ENCODE peak calls at places on chromosomes 5 and 9, in six cellular contexts. One of them, this sample, is unnamed.

GRCh38 chr5:43036409-43036808 is 3.7 kb downstream of the ANXA2R start:
- DNase-seq in body of pancreas: no peak
- DNase-seq in uterus: no peak
- DNase-seq in esophagus muscularis mucosa: no peak
- DNase-seq in H1: no peak
- DNase-seq in A549: no peak
- DNase-seq in this sample: peak

GRCh38 chr9:130024597-130024994 is 18.4 kb downstream of the FNBP1 start:
- DNase-seq in body of pancreas: no peak
- DNase-seq in uterus: no peak
- DNase-seq in esophagus muscularis mucosa: no peak
- DNase-seq in H1: no peak
- DNase-seq in A549: peak
- DNase-seq in this sample: no peak

GRCh38 chr5:59693492-59693891 is 200.0 kb downstream of the PDE4D start:
- DNase-seq in body of pancreas: no peak
- DNase-seq in uterus: no peak
- DNase-seq in esophagus muscularis mucosa: no peak
- DNase-seq in H1: no peak
- DNase-seq in A549: no peak
- DNase-seq in this sample: no peak

GRCh38 chr5:28066856-28067255 is 1028.5 kb upstream of the CDH9 start:
- DNase-seq in body of pancreas: no peak
- DNase-seq in uterus: no peak
- DNase-seq in esophagus muscularis mucosa: no peak
- DNase-seq in H1: no peak
- DNase-seq in A549: no peak
- DNase-seq in this sample: no peak

GRCh38 chr9:82722556-82722955 is 340.4 kb downstream of the RASEF start:
- DNase-seq in body of pancreas: no peak
- DNase-seq in uterus: no peak
- DNase-seq in esophagus muscularis mucosa: no peak
- DNase-seq in H1: no peak
- DNase-seq in A549: no peak
- DNase-seq in this sample: no peak

GRCh38 chr5:142432369-142432863 is 107.6 kb upstream of the SPRY4 start:
- DNase-seq in body of pancreas: peak
- DNase-seq in uterus: no peak
- DNase-seq in esophagus muscularis mucosa: no peak
- DNase-seq in H1: no peak
- DNase-seq in A549: no peak
- DNase-seq in this sample: no peak

GRCh38 chr5:153159611-153160010 is 330.9 kb upstream of the GRIA1 start:
- DNase-seq in body of pancreas: no peak
- DNase-seq in uterus: no peak
- DNase-seq in esophagus muscularis mucosa: no peak
- DNase-seq in H1: no peak
- DNase-seq in A549: no peak
- DNase-seq in this sample: no peak

GRCh38 chr5:94968507-94969095 is 316.3 kb downstream of the MCTP1 start:
- DNase-seq in body of pancreas: peak
- DNase-seq in uterus: no peak
- DNase-seq in esophagus muscularis mucosa: no peak
- DNase-seq in H1: no peak
- DNase-seq in A549: peak
- DNase-seq in this sample: peak

GRCh38 chr9:16150938-16151650 is 598.3 kb downstream of the CCDC171 start:
- DNase-seq in body of pancreas: no peak
- DNase-seq in uterus: peak
- DNase-seq in esophagus muscularis mucosa: no peak
- DNase-seq in H1: no peak
- DNase-seq in A549: no peak
- DNase-seq in this sample: no peak

GRCh38 chr5:43573058-43573457 is 16.2 kb upstream of the PAIP1 start:
- DNase-seq in body of pancreas: no peak
- DNase-seq in uterus: no peak
- DNase-seq in esophagus muscularis mucosa: no peak
- DNase-seq in H1: no peak
- DNase-seq in A549: no peak
- DNase-seq in this sample: no peak

GRCh38 chr5:144230806-144231205 is 60.1 kb downstream of the KCTD16 start:
- DNase-seq in body of pancreas: peak
- DNase-seq in uterus: no peak
- DNase-seq in esophagus muscularis mucosa: no peak
- DNase-seq in H1: no peak
- DNase-seq in A549: peak
- DNase-seq in this sample: no peak

GRCh38 chr5:155753943-155754581 is 572.9 kb upstream of the SGCD start:
- DNase-seq in body of pancreas: no peak
- DNase-seq in uterus: no peak
- DNase-seq in esophagus muscularis mucosa: no peak
- DNase-seq in H1: no peak
- DNase-seq in A549: no peak
- DNase-seq in this sample: no peak

GRCh38 chr9:5191983-5192382 is 6.5 kb upstream of the INSL6 start:
- DNase-seq in body of pancreas: no peak
- DNase-seq in uterus: no peak
- DNase-seq in esophagus muscularis mucosa: no peak
- DNase-seq in H1: no peak
- DNase-seq in A549: no peak
- DNase-seq in this sample: peak

GRCh38 chr5:158531899-158532298 is 567.8 kb downstream of the EBF1 start:
- DNase-seq in body of pancreas: no peak
- DNase-seq in uterus: no peak
- DNase-seq in esophagus muscularis mucosa: no peak
- DNase-seq in H1: no peak
- DNase-seq in A549: no peak
- DNase-seq in this sample: no peak

GRCh38 chr5:59673438-59674058 is 220.0 kb downstream of the PDE4D start:
- DNase-seq in body of pancreas: no peak
- DNase-seq in uterus: no peak
- DNase-seq in esophagus muscularis mucosa: no peak
- DNase-seq in H1: no peak
- DNase-seq in A549: peak
- DNase-seq in this sample: peak

GRCh38 chr5:107370569-107370968 is 300.2 kb downstream of the EFNA5 start:
- DNase-seq in body of pancreas: no peak
- DNase-seq in uterus: no peak
- DNase-seq in esophagus muscularis mucosa: no peak
- DNase-seq in H1: no peak
- DNase-seq in A549: no peak
- DNase-seq in this sample: no peak

GRCh38 chr5:172274951-172275753 is 8.4 kb downstream of the UBTD2 start:
- DNase-seq in body of pancreas: no peak
- DNase-seq in uterus: no peak
- DNase-seq in esophagus muscularis mucosa: no peak
- DNase-seq in H1: no peak
- DNase-seq in A549: no peak
- DNase-seq in this sample: no peak

GRCh38 chr9:10250200-10250599 is 362.6 kb downstream of the PTPRD start:
- DNase-seq in body of pancreas: no peak
- DNase-seq in uterus: no peak
- DNase-seq in esophagus muscularis mucosa: no peak
- DNase-seq in H1: no peak
- DNase-seq in A549: no peak
- DNase-seq in this sample: peak

GRCh38 chr5:133606835-133607234 is 5.5 kb downstream of the FSTL4 start:
- DNase-seq in body of pancreas: no peak
- DNase-seq in uterus: no peak
- DNase-seq in esophagus muscularis mucosa: no peak
- DNase-seq in H1: no peak
- DNase-seq in A549: no peak
- DNase-seq in this sample: no peak

DNA sequence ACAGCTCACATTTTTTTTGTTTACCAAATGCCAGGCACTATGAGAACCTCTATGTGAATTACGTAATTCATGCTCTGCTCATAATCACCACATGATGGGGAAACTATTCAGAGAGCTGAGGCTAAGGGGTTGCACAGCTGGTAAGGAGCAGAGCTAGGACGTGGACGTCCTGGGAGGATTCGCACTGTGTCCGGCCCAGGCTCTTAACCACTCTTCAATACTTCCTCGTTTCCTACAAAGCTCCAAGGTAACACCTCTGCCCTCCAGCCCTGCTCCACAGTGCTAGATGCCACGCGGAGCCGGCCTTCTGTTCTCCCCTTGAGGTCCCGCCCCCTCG is 8.7 kb downstream of the PHF19 start:
- DNase-seq in body of pancreas: no peak
- DNase-seq in uterus: no peak
- DNase-seq in esophagus muscularis mucosa: no peak
- DNase-seq in H1: no peak
- DNase-seq in A549: no peak
- DNase-seq in this sample: no peak
- TF ChIP-seq POLR2A in body of pancreas: peak
- TF ChIP-seq POLR2A in uterus: peak
- TF ChIP-seq POLR2A in esophagus muscularis mucosa: peak
- TF ChIP-seq POLR2A in H1: peak
- TF ChIP-seq POLR2A in A549: peak
- TF ChIP-seq POLR2A in this sample: no peak

GRCh38 chr9:114336699-114337395 is 7.2 kb downstream of the ORM2 start:
- DNase-seq in body of pancreas: no peak
- DNase-seq in uterus: no peak
- DNase-seq in esophagus muscularis mucosa: no peak
- DNase-seq in H1: no peak
- DNase-seq in A549: no peak
- DNase-seq in this sample: no peak
- TF ChIP-seq POLR2A in body of pancreas: no peak
- TF ChIP-seq POLR2A in uterus: no peak
- TF ChIP-seq POLR2A in esophagus muscularis mucosa: no peak
- TF ChIP-seq POLR2A in H1: no peak
- TF ChIP-seq POLR2A in A549: no peak
- TF ChIP-seq POLR2A in this sample: no peak

GRCh38 chr5:119267958-119268386 is 87.8 kb upstream of the TNFAIP8 start:
- DNase-seq in body of pancreas: peak
- DNase-seq in uterus: peak
- DNase-seq in esophagus muscularis mucosa: peak
- DNase-seq in H1: peak
- DNase-seq in A549: peak
- DNase-seq in this sample: peak

GRCh38 chr5:119270121-119270565 is 85.7 kb upstream of the TNFAIP8 start:
- DNase-seq in body of pancreas: no peak
- DNase-seq in uterus: no peak
- DNase-seq in esophagus muscularis mucosa: no peak
- DNase-seq in H1: no peak
- DNase-seq in A549: no peak
- DNase-seq in this sample: no peak

GRCh38 chr5:119269061-119269579 is 86.7 kb upstream of the TNFAIP8 start:
- DNase-seq in body of pancreas: peak
- DNase-seq in uterus: peak
- DNase-seq in esophagus muscularis mucosa: no peak
- DNase-seq in H1: no peak
- DNase-seq in A549: peak
- DNase-seq in this sample: peak

GRCh38 chr5:119270955-119271757 is 84.7 kb upstream of the TNFAIP8 start:
- DNase-seq in body of pancreas: peak
- DNase-seq in uterus: no peak
- DNase-seq in esophagus muscularis mucosa: no peak
- DNase-seq in H1: no peak
- DNase-seq in A549: no peak
- DNase-seq in this sample: no peak

DNA sequence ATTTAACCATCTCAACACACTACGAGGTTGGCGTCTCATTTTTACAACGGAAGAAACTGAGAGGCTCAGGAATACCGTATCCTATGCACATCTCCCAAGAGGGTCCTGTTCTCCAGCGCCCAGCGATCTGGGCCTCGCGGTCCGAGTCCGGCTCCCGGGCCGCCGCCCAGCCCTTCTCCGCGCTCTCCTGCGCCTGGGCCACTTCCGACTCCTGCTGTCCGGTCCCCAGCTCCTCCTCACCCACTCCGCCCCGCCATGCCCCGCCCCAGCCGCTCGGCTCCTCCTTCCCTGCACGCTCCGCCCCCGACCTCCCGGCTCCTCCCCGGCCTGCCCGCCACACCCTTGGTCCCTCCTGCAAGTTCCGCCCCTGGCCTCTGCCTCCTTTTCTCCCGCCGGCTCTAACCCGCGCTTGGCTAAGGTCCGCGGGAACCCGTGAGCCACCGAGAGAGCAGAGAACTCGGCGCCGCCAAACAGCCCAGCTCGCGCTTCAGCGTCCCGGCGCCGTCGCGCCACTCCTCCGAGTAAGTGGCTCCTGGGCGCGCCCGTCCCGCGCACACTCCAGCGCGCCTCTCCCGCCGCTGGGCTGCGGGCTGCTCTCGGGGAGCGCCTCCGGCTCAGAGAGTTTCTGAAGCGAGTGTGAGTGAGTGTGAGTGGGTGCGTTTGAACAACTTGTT is 87.3 kb upstream of the TNFAIP8 start:
- DNase-seq in body of pancreas: peak
- DNase-seq in uterus: peak
- DNase-seq in esophagus muscularis mucosa: peak
- DNase-seq in H1: peak
- DNase-seq in A549: peak
- DNase-seq in this sample: peak
- TF ChIP-seq POLR2A in body of pancreas: peak
- TF ChIP-seq POLR2A in uterus: peak
- TF ChIP-seq POLR2A in esophagus muscularis mucosa: peak
- TF ChIP-seq POLR2A in H1: peak
- TF ChIP-seq POLR2A in A549: peak
- TF ChIP-seq POLR2A in this sample: peak

GRCh38 chr9:111483419-111483861 is 743 bp downstream of the ECPAS start:
- DNase-seq in body of pancreas: no peak
- DNase-seq in uterus: no peak
- DNase-seq in esophagus muscularis mucosa: no peak
- DNase-seq in H1: no peak
- DNase-seq in A549: no peak
- DNase-seq in this sample: peak

GRCh38 chr9:111484564-111484878 is 338 bp upstream of the ECPAS start:
- DNase-seq in body of pancreas: no peak
- DNase-seq in uterus: no peak
- DNase-seq in esophagus muscularis mucosa: no peak
- DNase-seq in H1: no peak
- DNase-seq in A549: no peak
- DNase-seq in this sample: no peak

GRCh38 chr9:111481885-111482636 is 2.1 kb downstream of the ECPAS start:
- DNase-seq in body of pancreas: no peak
- DNase-seq in uterus: no peak
- DNase-seq in esophagus muscularis mucosa: no peak
- DNase-seq in H1: no peak
- DNase-seq in A549: peak
- DNase-seq in this sample: peak

GRCh38 chr9:111482656-111483418 is 1.3 kb downstream of the ECPAS start:
- DNase-seq in body of pancreas: peak
- DNase-seq in uterus: peak
- DNase-seq in esophagus muscularis mucosa: peak
- DNase-seq in H1: no peak
- DNase-seq in A549: peak
- DNase-seq in this sample: peak

GRCh38 chr9:111483862-111484563 is at the start of gene ECPAS:
- DNase-seq in body of pancreas: peak
- DNase-seq in uterus: peak
- DNase-seq in esophagus muscularis mucosa: no peak
- DNase-seq in H1: no peak
- DNase-seq in A549: peak
- DNase-seq in this sample: peak
- TF ChIP-seq POLR2A in body of pancreas: peak
- TF ChIP-seq POLR2A in uterus: peak
- TF ChIP-seq POLR2A in esophagus muscularis mucosa: no peak
- TF ChIP-seq POLR2A in H1: no peak
- TF ChIP-seq POLR2A in A549: peak
- TF ChIP-seq POLR2A in this sample: peak

GRCh38 chr9:124621371-124622328 is 114.5 kb upstream of the NR5A1 start:
- DNase-seq in body of pancreas: no peak
- DNase-seq in uterus: no peak
- DNase-seq in esophagus muscularis mucosa: no peak
- DNase-seq in H1: no peak
- DNase-seq in A549: no peak
- DNase-seq in this sample: no peak
- TF ChIP-seq POLR2A in body of pancreas: no peak
- TF ChIP-seq POLR2A in uterus: no peak
- TF ChIP-seq POLR2A in esophagus muscularis mucosa: no peak
- TF ChIP-seq POLR2A in H1: no peak
- TF ChIP-seq POLR2A in A549: no peak
- TF ChIP-seq POLR2A in this sample: no peak

This sample was measured in erythroblast.